ENCODE peak calls at places on chromosomes 3 and 15, in four cellular contexts. T is foreskin fibroblast, G is HFF-Myc, W is NT2/D1. M is an unnamed sample.

GRCh38 chr3:56923546-56924224 is 121.9 kb upstream of the ARHGEF3 start:
- DNase-seq in G (peak; percentile 69), W (no peak), T (no peak), M (no peak)

GRCh38 chr15:22795206-22796063 is 9.0 kb downstream of the NIPA1 start:
- DNase-seq in G (no peak), T (no peak), W (no peak), M (no peak)

GRCh38 chr3:192571197-192571791 is 156.0 kb downstream of the FGF12 start:
- DNase-seq in G (peak; percentile 17), W (no peak), T (peak; percentile 16), M (no peak)

GRCh38 chr3:128054363-128054762 is 2.1 kb downstream of the SEC61A1 start:
- DNase-seq in T (peak; percentile 65), W (no peak), G (no peak), M (no peak)

GRCh38 chr3:176579741-176580185 is 617.5 kb downstream of the TBL1XR1 start:
- DNase-seq in G (peak; percentile 5), T (peak; percentile 30), W (no peak), M (no peak)

GRCh38 chr3:108035751-108036150 is 55.1 kb downstream of the CD47 start:
- DNase-seq in W (no peak), T (no peak), G (no peak), M (peak; percentile 23)

GRCh38 chr3:113897373-113897777 is 50.4 kb upstream of the ZDHHC23 start:
- DNase-seq in W (no peak), T (no peak), G (no peak), M (no peak)

GRCh38 chr3:78139166-78139565 is 1099.3 kb downstream of the ROBO2 start:
- DNase-seq in T (peak; percentile 36), G (no peak), W (no peak), M (no peak)

GRCh38 chr15:45333550-45333949 is 44.8 kb downstream of the GATM start:
- DNase-seq in G (peak; percentile 51), W (no peak), T (peak; percentile 15), M (no peak)

GRCh38 chr15:79644091-79644490 is 212.0 kb downstream of the MINAR1 start:
- DNase-seq in G (peak; percentile 48), W (no peak), T (peak; percentile 88), M (no peak)

GRCh38 chr3:157572559-157573270 is 69.5 kb upstream of the VEPH1 start:
- DNase-seq in T (peak; percentile 36), W (peak; percentile 47), G (no peak), M (peak; percentile 54)

GRCh38 chr3:157493627-157494550 is 9.3 kb downstream of the VEPH1 start:
- DNase-seq in T (peak; percentile 50), G (peak; percentile 47), W (peak; percentile 16), M (no peak)

GRCh38 chr15:41494922-41495735 is 1.5 kb downstream of the ITPKA start:
- DNase-seq in G (no peak), W (no peak), T (no peak), M (peak; percentile 83)

GRCh38 chr3:60431599-60431958 is 819.7 kb downstream of the FHIT start:
- DNase-seq in W (peak; percentile 23), G (no peak), T (no peak), M (peak; percentile 6)

GRCh38 chr15:48754011-48754410 is 56.9 kb downstream of the CEP152 start:
- DNase-seq in T (no peak), W (no peak), G (no peak), M (no peak)

GRCh38 chr3:77247063-77247462 is 207.2 kb downstream of the ROBO2 start:
- DNase-seq in T (no peak), W (no peak), G (no peak), M (no peak)

GRCh38 chr3:78728406-78729145 is 1039.2 kb downstream of the ROBO1 start:
- DNase-seq in W (no peak), G (peak; percentile 43), T (peak; percentile 38), M (peak; percentile 2)

GRCh38 chr3:127263586-127264231 is 24.1 kb downstream of the PRR20G start:
- DNase-seq in G (no peak), W (no peak), T (no peak), M (no peak)

DNA sequence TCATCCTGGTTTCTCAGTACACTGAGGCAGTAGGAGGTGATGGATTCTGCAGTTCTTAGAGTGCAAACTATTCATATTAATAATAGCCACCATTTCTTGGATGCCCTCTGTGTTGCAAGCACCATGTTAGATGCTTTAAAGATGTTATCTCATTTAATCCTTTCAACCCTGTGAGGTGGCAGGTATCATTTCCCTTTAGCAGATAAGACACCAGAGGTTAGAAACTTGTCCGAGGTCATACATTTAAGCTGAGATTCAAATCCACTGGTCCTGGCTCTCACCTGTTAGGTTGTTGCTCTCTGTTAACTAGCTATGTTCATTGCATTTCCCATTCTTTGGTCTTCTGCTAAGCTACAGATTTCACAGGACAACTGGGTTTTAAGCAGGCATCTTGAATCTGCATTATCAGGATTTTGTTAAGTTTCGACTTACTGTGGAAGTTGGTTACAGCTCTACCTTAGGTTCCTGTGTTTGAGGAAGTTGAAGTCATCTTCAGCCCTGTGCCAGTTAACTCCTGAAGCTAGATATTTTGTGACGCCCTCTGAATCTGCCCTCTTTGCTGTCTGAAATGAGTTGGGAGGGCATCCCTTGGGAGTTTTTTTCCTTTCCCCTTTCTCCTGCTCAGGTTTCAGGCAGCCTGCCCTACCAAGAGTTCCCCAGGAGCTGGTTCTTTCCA is 6.4 kb downstream of the PDE8A start:
- DNase-seq in W (no peak), T (no peak), G (no peak), M (no peak)
- H3K4me3 ChIP-seq in W (no peak overlapping the region), T (no peak overlapping the region), G (no peak overlapping the region), M (no peak overlapping the region)

DNA sequence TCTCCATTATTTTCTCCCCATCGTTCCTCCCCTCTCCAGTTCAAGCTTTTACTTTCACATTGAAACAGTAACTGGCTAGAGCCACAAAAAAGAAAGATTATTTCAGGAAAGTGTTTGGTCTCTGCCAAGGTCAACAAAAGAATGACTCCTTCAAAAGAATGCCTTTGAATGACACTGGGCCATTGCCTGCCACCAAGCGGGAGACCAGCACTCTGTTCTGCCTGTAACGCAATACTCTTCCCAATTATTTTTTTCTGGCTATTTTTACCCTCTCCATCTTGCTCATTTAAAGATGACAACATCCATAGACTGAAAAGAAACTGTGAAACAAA is 37.3 kb downstream of the EHHADH start:
- DNase-seq in T (no peak), G (no peak), W (peak; percentile 5), M (peak; percentile 35)
- H3K4me3 ChIP-seq in T (no peak overlapping the region), G (no peak overlapping the region), W (no peak overlapping the region), M (no peak overlapping the region)

GRCh38 chr15:78265752-78266224 is 1.4 kb downstream of the DNAJA4 start:
- DNase-seq in G (peak; percentile 39), T (no peak), W (no peak), M (no peak)
- H3K4me3 ChIP-seq in G (no peak overlapping the region), T (no peak overlapping the region), W (no peak overlapping the region), M (no peak overlapping the region)

DNA sequence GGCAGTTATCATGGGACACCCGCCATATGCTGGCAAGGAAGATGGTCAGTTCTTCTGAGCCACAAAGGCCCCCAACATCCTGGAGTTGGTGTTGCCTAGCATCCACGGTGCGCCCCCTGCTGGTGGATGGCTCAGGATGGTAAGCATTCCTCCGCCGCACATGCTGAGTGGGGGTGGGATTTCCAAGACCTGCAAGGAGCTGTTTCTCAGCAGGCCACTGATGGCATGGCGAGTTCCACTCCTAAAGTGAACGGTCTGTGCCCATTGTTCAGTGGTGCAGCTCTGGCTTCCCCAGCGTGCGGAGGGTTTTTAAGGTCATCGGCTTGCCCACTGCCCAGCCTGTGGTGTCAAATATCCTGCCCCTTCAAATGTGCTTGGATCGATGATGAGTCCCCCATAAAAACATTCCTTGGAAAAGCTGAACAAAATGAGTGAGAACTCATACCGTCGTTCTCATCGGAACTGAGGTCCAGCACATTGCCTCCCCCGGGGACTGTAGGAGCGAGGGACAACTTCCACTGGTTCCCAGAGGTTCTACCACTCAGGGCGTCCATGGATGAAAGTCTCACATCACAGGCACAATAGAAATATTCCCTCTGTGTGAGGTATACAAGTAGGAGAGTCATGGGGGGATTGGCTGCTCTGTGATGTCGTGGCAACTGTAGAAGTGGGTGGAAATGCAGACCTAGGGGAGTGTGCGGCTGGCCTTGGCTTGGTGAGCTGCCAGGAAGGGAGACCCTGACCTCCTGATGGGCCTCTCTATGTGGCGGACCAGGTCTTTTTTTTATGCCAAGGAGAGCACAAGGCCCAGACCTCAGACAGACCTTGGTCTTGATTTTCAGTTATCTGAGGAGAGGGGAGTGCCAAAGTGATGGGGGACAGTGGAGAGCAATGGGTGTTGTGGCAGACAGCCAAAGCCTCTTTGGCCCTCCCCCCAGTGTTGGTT is 102.0 kb downstream of the SNRPN start:
- DNase-seq in G (no peak), T (no peak), W (no peak), M (peak; percentile 46)
- H3K4me3 ChIP-seq in G (no peak overlapping the region), T (no peak overlapping the region), W (no peak overlapping the region), M (no peak overlapping the region)

DNA sequence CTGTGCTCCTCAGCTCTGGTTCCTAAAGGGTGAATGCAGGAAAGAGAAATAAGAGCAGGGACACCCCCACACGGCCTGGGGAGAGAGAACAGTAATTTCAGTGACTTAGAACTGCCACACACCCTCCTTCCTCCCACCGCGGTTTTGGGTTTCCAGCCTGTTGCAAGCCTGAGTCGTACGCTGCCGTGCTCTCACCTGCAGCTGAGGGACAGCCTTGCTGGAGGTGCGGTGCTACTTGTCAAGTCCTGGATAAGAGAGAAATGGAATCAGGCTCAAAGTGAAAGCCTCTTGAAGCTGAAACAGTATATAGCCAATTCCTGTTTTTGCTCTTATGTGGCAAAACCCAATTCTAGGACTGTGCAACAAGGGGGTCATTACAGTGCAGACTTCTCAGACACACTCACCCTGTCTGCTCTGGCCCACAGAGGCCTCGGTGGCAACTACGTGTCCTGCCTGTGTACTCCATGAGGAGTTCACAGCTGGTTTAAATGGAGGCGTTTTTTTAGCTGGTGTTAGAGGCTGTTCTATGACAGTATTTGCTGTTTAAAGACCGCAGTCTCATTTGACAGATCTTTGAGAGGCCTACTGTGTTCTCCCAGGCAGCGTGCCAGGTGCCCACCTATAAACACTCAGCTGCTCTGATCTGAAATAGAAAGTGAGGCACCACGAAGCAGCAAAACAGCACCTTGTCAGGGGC is 42.9 kb downstream of the TBC1D2B start:
- DNase-seq in T (no peak), W (no peak), G (no peak), M (no peak)
- H3K4me3 ChIP-seq in T (no peak overlapping the region), W (no peak overlapping the region), G (no peak overlapping the region), M (no peak overlapping the region)

GRCh38 chr15:60842694-60843093 is 363.8 kb upstream of the ICE2 start:
- DNase-seq in W (no peak), T (no peak), G (no peak), M (no peak)
- H3K4me3 ChIP-seq in W (no peak overlapping the region), T (no peak overlapping the region), G (no peak overlapping the region), M (no peak overlapping the region)

M was measured in H7.